ENCODE peak calls at places on chromosomes 12 and 14, in eight cellular contexts. K, E, C, M, X, V, H and F are unnamed samples.

GRCh38 chr14:86973177-86973576 is 1019.8 kb downstream of the GALC start:
- DNase-seq in K (no peak), E (no peak), H (no peak), X (no peak), C (no peak), V (no peak), M (no peak), F (no peak)

GRCh38 chr12:49920915-49921286 is 17.2 kb upstream of the FAIM2 start:
- DNase-seq in M (no peak), X (no peak), E (no peak), K (no peak), H (no peak), V (no peak), C (no peak), F (no peak)

GRCh38 chr12:108704527-108704926 is 26.8 kb downstream of the CORO1C start:
- DNase-seq in M (no peak), C (no peak), K (no peak), H (no peak), V (no peak), E (no peak), X (no peak), F (no peak)

GRCh38 chr12:5453471-5453870 is 21.6 kb downstream of the NTF3 start:
- DNase-seq in H (no peak), X (no peak), C (no peak), V (no peak), M (no peak), K (no peak), E (no peak), F (no peak)

GRCh38 chr14:26987734-26988363 is 390.0 kb upstream of the NOVA1 start:
- DNase-seq in E (no peak), V (no peak), M (no peak), X (no peak), H (no peak), K (no peak), C (no peak), F (no peak)

GRCh38 chr14:32076278-32077080 is 625 bp upstream of the ARHGAP5 start:
- DNase-seq in M (peak; percentile 81), C (peak; percentile 97), H (peak; percentile 95), X (peak; percentile 94), V (peak; percentile 92), E (peak; percentile 36), K (peak; percentile 96), F (peak; percentile 96)

GRCh38 chr12:15274561-15274967 is 47.7 kb upstream of the PTPRO start:
- DNase-seq in X (peak; percentile 30), C (no peak), K (no peak), E (no peak), M (no peak), H (peak; percentile 43), V (no peak), F (no peak)

GRCh38 chr14:90419200-90419599 is 22.4 kb downstream of the CALM1 start:
- DNase-seq in C (peak; percentile 83), X (no peak), H (peak; percentile 74), K (peak; percentile 49), V (peak; percentile 71), E (no peak), M (peak; percentile 85), F (no peak)

GRCh38 chr14:103854822-103855733 is 7.7 kb upstream of the PPP1R13B start:
- DNase-seq in M (no peak), E (no peak), V (no peak), C (no peak), H (peak; percentile 79), K (no peak), X (peak; percentile 30), F (peak; percentile 83)

GRCh38 chr14:100221419-100222218 is 17.3 kb upstream of the YY1 start:
- DNase-seq in X (no peak), H (peak; percentile 79), M (no peak), E (peak; percentile 12), V (no peak), C (peak; percentile 67), K (peak; percentile 37), F (peak; percentile 69)

GRCh38 chr12:12506541-12506940 is 56.1 kb downstream of the DUSP16 start:
- DNase-seq in V (peak; percentile 39), X (peak; percentile 18), K (no peak), H (no peak), E (no peak), C (peak; percentile 64), M (no peak), F (no peak)

GRCh38 chr14:69554500-69554899 is 20.2 kb downstream of the CCDC177 start:
- DNase-seq in M (no peak), C (no peak), K (no peak), V (no peak), E (no peak), H (no peak), X (no peak), F (no peak)

GRCh38 chr12:75660805-75661404 is 149.5 kb upstream of the KRR1 start:
- DNase-seq in M (no peak), C (no peak), X (no peak), E (no peak), H (no peak), V (no peak), K (no peak), F (no peak)

GRCh38 chr12:18462437-18462836 is 201.1 kb downstream of the PIK3C2G start:
- DNase-seq in E (no peak), V (no peak), X (no peak), M (peak; percentile 40), K (no peak), H (no peak), C (peak; percentile 47), F (no peak)

GRCh38 chr14:71521736-71522135 is 410.5 kb upstream of the RGS6 start:
- DNase-seq in M (no peak), H (no peak), C (no peak), X (no peak), V (no peak), E (no peak), K (no peak), F (no peak)

GRCh38 chr12:65100140-65100539 is 21.0 kb downstream of the WIF1 start:
- DNase-seq in K (no peak), V (no peak), M (no peak), H (no peak), E (no peak), X (no peak), C (no peak), F (no peak)

GRCh38 chr12:124053855-124054254 is 80.8 kb downstream of the ZNF664 start:
- DNase-seq in X (peak; percentile 73), E (no peak), C (peak; percentile 85), H (peak; percentile 62), K (peak; percentile 25), M (no peak), V (peak; percentile 43), F (peak; percentile 50)

GRCh38 chr12:103011974-103012763 is 54.7 kb downstream of the ASCL1 start:
- DNase-seq in K (no peak), X (peak; percentile 99), V (no peak), C (no peak), M (no peak), H (no peak), E (no peak), F (no peak)

GRCh38 chr14:93936926-93937325 is 9.8 kb downstream of the FAM181A start:
- DNase-seq in H (no peak), K (no peak), X (no peak), E (no peak), C (no peak), M (no peak), V (no peak), F (no peak)

GRCh38 chr14:54652188-54652889 is 85.4 kb downstream of the SAMD4A start:
- DNase-seq in V (peak; percentile 89), C (peak; percentile 90), E (no peak), K (peak; percentile 95), M (peak; percentile 99), X (no peak), H (peak; percentile 74), F (no peak)

GRCh38 chr12:74689071-74689655 is 151.5 kb downstream of the ATXN7L3B start:
- DNase-seq in C (peak; percentile 45), E (no peak), V (peak; percentile 40), X (peak; percentile 62), K (peak; percentile 37), M (peak; percentile 33), H (no peak), F (peak; percentile 5)

GRCh38 chr14:101808894-101809670 is 47.6 kb downstream of the PPP2R5C start:
- DNase-seq in X (no peak), M (no peak), H (no peak), E (no peak), K (no peak), C (no peak), V (no peak), F (no peak)

GRCh38 chr14:69013943-69014782 is 35.1 kb upstream of the ACTN1 start:
- DNase-seq in V (no peak), E (no peak), C (no peak), K (peak; percentile 17), H (peak; percentile 83), M (no peak), X (peak; percentile 85), F (no peak)

GRCh38 chr12:62814243-62814642 is 120.7 kb downstream of the PPM1H start:
- DNase-seq in K (no peak), H (no peak), C (no peak), M (no peak), X (no peak), V (no peak), E (no peak), F (no peak)

GRCh38 chr12:92764820-92765219 is 62.0 kb downstream of the PLEKHG7 start:
- DNase-seq in X (no peak), V (no peak), C (no peak), E (no peak), M (no peak), K (no peak), H (no peak), F (no peak)

GRCh38 chr12:13981296-13981962 is at the start of gene GRIN2B:
- DNase-seq in X (no peak), C (peak; percentile 13), H (no peak), V (no peak), E (no peak), M (no peak), K (no peak), F (no peak)